ENCODE peak calls at places on chromosome 3, in seven cellular contexts. Z is type B pancreatic cell; M is GM12878; X is stimulated activated CD8-positive, alpha-beta memory T cell treated with anti-CD3 and anti-CD28 coated beads, Interleukin-7, amount 100 ng/mL, for 1 hour; E is T-helper 9 cell; T is Calu3; B is stimulated activated CD4-positive, alpha-beta T cell treated with anti-CD3 and anti-CD28 coated beads, Interleukin-1b, Interleukin-23, amount 100 ng/mL, for 4 hours. V is an unnamed sample.

GRCh38 chr3:87462228-87462627 is 185.8 kb upstream of the POU1F1 start:
- DNase-seq in T (no peak), M (no peak), E (no peak), X (no peak), Z (no peak), B (no peak), V (no peak)

GRCh38 chr3:53850895-53851294 is 4.5 kb downstream of the IL17RB start:
- DNase-seq in T (no peak), X (no peak), Z (no peak), M (no peak), E (no peak), B (no peak), V (no peak)

GRCh38 chr3:124202754-124203153 is 210.8 kb upstream of the ROPN1 start:
- DNase-seq in T (no peak), M (no peak), Z (no peak), B (no peak), E (no peak), X (no peak), V (no peak)

GRCh38 chr3:2477635-2478034 is 379.0 kb downstream of the CNTN4 start:
- DNase-seq in B (no peak), M (no peak), T (no peak), X (no peak), Z (no peak), E (no peak), V (no peak)

GRCh38 chr3:114143817-114144216 is 35.0 kb downstream of the DRD3 start:
- DNase-seq in M (no peak), E (no peak), B (no peak), X (no peak), Z (no peak), T (no peak), V (no peak)

GRCh38 chr3:185658943-185659342 is 72.8 kb downstream of the SENP2 start:
- DNase-seq in B (no peak), Z (no peak), E (no peak), M (no peak), X (no peak), T (no peak), V (no peak)

GRCh38 chr3:137610723-137611122 is 153.4 kb upstream of the SOX14 start:
- DNase-seq in E (no peak), X (no peak), Z (no peak), T (no peak), B (no peak), M (no peak), V (no peak)

GRCh38 chr3:65508743-65509422 is 529.8 kb downstream of the MAGI1 start:
- DNase-seq in B (no peak), Z (no peak), E (no peak), M (no peak), X (no peak), T (no peak), V (no peak)

GRCh38 chr3:37986479-37987314 is 3.9 kb upstream of the VILL start:
- DNase-seq in T (peak), E (no peak), B (no peak), X (no peak), Z (peak), M (no peak), V (peak)

GRCh38 chr3:50607271-50608091 is 4.1 kb downstream of the CISH start:
- DNase-seq in T (no peak), Z (no peak), E (no peak), X (no peak), M (no peak), B (no peak), V (no peak)

GRCh38 chr3:120214161-120214560 is 70.9 kb downstream of the GPR156 start:
- DNase-seq in T (no peak), Z (no peak), X (no peak), B (no peak), E (no peak), M (no peak), V (no peak)

GRCh38 chr3:63875510-63875909 is 11.8 kb downstream of the ATXN7 start:
- DNase-seq in X (no peak), M (no peak), T (no peak), Z (no peak), E (no peak), B (no peak), V (no peak)

GRCh38 chr3:36993326-36994283 is at the start of gene MLH1:
- DNase-seq in T (peak), M (peak), B (peak), X (peak), E (peak), Z (peak), V (peak)

GRCh38 chr3:17194116-17194515 is 309.4 kb downstream of the PLCL2 start:
- DNase-seq in X (no peak), M (no peak), Z (no peak), B (no peak), T (no peak), E (no peak), V (no peak)

GRCh38 chr3:152458725-152459515 is 190.2 kb downstream of the MBNL1 start:
- DNase-seq in B (no peak), T (no peak), X (no peak), M (no peak), Z (no peak), E (no peak), V (no peak)

GRCh38 chr3:29144807-29145206 is 136.1 kb upstream of the RBMS3 start:
- DNase-seq in X (no peak), M (no peak), T (no peak), B (no peak), E (no peak), Z (no peak), V (no peak)

GRCh38 chr3:109195812-109196211 is 59.3 kb downstream of the C3orf85 start:
- DNase-seq in Z (no peak), T (no peak), X (no peak), E (no peak), B (no peak), M (no peak), V (peak)

GRCh38 chr3:142976621-142977398 is 13.3 kb upstream of the PAQR9 start:
- DNase-seq in B (no peak), M (no peak), T (peak), Z (no peak), E (no peak), X (no peak), V (peak)

GRCh38 chr3:50208677-50209344 is 3.7 kb downstream of the SLC38A3 start:
- DNase-seq in M (no peak), Z (no peak), X (no peak), T (no peak), E (no peak), B (no peak), V (no peak)

GRCh38 chr3:134197681-134198261 is 52.9 kb downstream of the RYK start:
- DNase-seq in E (no peak), B (peak), Z (no peak), X (no peak), T (peak), M (peak), V (peak)

V was measured in SW480.